ENCODE peak calls at places on chromosomes 3 and 15, in five cellular contexts. P, D, H, L and I are unnamed samples.

GRCh38 chr3:185561374-185561943 is 9.1 kb upstream of the LIPH start:
- ATAC-seq in D (no peak), H (no peak), L (no peak), P (peak), I (peak)

GRCh38 chr3:173841334-173841733 is 443.8 kb downstream of the NLGN1 start:
- ATAC-seq in H (no peak), D (no peak), P (no peak), L (no peak), I (no peak)

GRCh38 chr15:51267047-51267713 is 71.2 kb downstream of the CYP19A1 start:
- ATAC-seq in D (peak), H (peak), L (no peak), P (no peak), I (no peak)

GRCh38 chr3:169453256-169454059 is 210.1 kb downstream of the MECOM start:
- ATAC-seq in H (no peak), D (no peak), P (no peak), L (no peak), I (no peak)

GRCh38 chr3:52062499-52062898 is 6.1 kb upstream of the DUSP7 start:
- ATAC-seq in H (no peak), P (no peak), L (peak), D (peak), I (peak)

GRCh38 chr15:81524496-81524895 is 150.5 kb upstream of the TMC3 start:
- ATAC-seq in D (no peak), L (no peak), P (no peak), H (no peak), I (no peak)

GRCh38 chr3:59978979-59979378 is 929.2 kb upstream of the CFAP20DC start:
- ATAC-seq in P (no peak), H (no peak), L (peak), D (no peak), I (no peak)

GRCh38 chr15:88932271-88932874 is 19.2 kb upstream of the MFGE8 start:
- ATAC-seq in P (no peak), H (peak), L (no peak), D (no peak), I (peak)

GRCh38 chr3:18423401-18424212 is 1.5 kb downstream of the SATB1 start:
- ATAC-seq in D (no peak), P (no peak), L (peak), H (no peak), I (no peak)

GRCh38 chr3:73547427-73548036 is 77.2 kb downstream of the PDZRN3 start:
- ATAC-seq in P (no peak), D (no peak), L (no peak), H (no peak), I (no peak)

GRCh38 chr15:71791975-71792374 is 18.4 kb upstream of the NR2E3 start:
- ATAC-seq in H (no peak), P (no peak), D (no peak), L (no peak), I (no peak)

GRCh38 chr3:76352069-76352847 is 566.9 kb upstream of the ZNF717 start:
- ATAC-seq in L (no peak), D (no peak), P (no peak), H (no peak), I (no peak)

GRCh38 chr15:67917037-67917436 is 77.2 kb upstream of the RNU6-1 start:
- ATAC-seq in H (no peak), L (no peak), P (no peak), D (no peak), I (peak)

GRCh38 chr15:40477703-40478269 is 7.0 kb downstream of the CHST14 start:
- ATAC-seq in P (no peak), H (no peak), D (no peak), L (no peak), I (no peak)

DNA sequence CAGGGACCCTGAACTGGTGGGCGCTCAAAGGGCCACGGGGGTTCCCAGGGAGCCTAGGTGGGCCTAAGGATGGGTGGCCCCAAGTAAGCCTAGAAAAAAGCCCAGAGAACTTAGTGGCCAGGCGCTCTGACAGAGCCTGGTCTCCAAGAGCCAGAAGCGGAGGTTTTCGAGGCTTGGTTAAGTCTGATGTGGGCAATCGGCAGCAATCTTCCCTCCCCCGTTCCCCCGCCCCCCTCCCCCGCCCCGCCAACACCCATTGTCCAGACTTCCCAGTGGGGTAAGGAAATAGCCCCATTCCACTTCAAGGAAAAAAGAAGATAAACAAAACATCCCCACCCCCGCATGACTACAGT is 6.7 kb downstream of the EOMES start:
- ATAC-seq in D (no peak), H (peak), L (peak), P (no peak), I (no peak)
- H3K4me3 ChIP-seq in D (peak), H (no peak), L (no peak), P (no peak), I (no peak)

DNA sequence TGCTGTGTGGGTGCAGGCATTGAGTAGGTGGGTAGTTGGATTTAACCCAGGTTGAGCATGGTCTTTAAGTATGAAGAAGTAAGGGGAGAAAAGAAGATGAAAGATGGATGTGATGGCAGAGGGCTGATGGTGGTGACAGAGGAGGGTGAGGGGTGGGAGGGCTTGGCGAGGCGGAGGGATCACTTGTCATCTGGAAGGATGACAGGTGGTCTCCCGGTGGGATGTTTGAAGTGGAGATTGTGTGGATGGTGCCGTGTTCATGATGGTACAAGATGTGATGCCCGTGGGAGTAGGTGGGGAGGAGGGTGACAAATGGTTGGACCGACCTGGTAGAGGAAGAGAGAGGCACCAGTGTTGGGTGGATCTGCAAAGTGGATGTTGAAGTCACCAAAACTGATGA is 208.8 kb downstream of the RPLP1 start:
- ATAC-seq in H (no peak), L (no peak), P (no peak), D (no peak), I (no peak)
- TF ChIP-seq EP300 in H (no peak), L (no peak), P (no peak), D (no peak), I (no peak)

GRCh38 chr3:49493901-49494300 is 23.8 kb downstream of the DAG1 start:
- ATAC-seq in H (no peak), D (no peak), L (no peak), P (no peak), I (peak)
- H3K27ac ChIP-seq in H (no peak), D (no peak), L (no peak), P (no peak), I (no peak)

DNA sequence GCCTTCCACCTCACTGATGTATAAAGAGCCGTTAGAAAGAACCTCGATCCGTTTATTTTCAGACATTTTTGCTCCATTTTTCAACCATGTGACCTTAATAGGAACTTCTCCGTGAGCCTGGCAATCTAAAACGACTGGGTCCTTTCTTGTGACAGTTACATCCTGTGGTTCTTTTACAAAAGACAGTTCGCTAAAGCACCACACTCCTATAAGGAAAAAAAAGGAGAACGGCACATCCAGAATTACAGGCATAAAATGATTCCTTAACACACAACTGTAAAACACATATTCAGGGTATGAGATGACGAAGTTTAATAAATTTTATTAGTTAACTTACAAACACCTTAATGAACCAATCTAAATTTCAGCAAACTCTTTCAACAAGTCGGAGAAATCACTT is 2.5 kb downstream of the PRTG start:
- ATAC-seq in D (no peak), L (no peak), H (no peak), P (no peak), I (no peak)
- H3K4me3 ChIP-seq in D (no peak), L (no peak), H (no peak), P (no peak), I (no peak)

GRCh38 chr3:48451270-48451669 is 4.7 kb downstream of the ATRIP start:
- ATAC-seq in D (no peak), P (no peak), L (no peak), H (peak), I (no peak)

GRCh38 chr3:48446043-48446424 is 503 bp upstream of the ATRIP start:
- ATAC-seq in P (no peak), L (no peak), H (peak), D (peak), I (no peak)

GRCh38 chr3:48445277-48445882 is 1.2 kb upstream of the ATRIP start:
- ATAC-seq in H (no peak), P (no peak), D (no peak), L (no peak), I (no peak)

GRCh38 chr3:48441940-48442339 is 1.9 kb downstream of the TMA7 start:
- ATAC-seq in L (no peak), D (no peak), P (no peak), H (no peak), I (no peak)

DNA sequence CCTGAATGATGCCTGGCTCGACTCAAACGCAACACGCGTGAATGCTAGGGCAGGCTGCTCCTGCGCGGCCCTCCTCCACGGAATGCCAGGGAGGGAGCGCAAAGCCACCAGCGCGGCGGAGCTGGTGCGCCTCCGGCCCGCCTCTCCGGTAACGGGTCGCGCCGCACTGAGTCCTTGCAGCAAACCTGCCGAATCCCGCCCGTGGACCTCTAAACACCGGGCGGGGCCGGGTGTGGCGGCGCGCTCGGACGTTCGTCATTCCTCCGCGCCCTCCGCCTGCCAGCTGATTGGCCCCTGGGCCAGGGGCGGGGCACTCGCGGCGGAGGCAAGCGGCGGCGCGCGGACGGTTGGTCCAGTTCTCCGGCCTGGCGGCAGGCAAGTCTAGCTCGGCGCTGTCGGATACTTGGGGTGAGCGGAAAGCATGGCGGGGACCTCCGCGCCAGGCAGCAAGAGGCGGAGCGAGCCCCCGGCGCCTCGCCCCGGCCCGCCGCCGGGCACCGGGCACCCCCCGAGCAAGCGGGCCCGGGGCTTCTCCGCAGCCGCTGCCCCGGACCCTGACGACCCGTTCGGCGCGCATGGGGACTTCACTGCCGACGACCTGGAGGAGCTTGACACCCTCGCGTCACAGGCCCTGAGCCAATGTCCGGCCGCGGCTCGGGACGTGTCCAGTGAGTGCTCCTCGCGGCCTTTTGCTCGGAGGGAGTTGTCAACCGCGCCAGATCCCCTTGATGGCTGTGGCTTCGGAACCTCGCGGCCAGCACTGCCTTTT is at the start of gene ATRIP:
- ATAC-seq in D (peak), H (peak), L (peak), P (peak), I (peak)
- TF ChIP-seq EP300 in D (no peak), H (peak), L (no peak), P (no peak), I (no peak)

GRCh38 chr3:152390647-152391046 is 121.9 kb downstream of the MBNL1 start:
- ATAC-seq in H (no peak), D (no peak), P (no peak), L (peak), I (no peak)

GRCh38 chr3:152389316-152389934 is 120.7 kb downstream of the MBNL1 start:
- ATAC-seq in L (no peak), D (no peak), H (no peak), P (no peak), I (no peak)

GRCh38 chr3:152388631-152389030 is 119.9 kb downstream of the MBNL1 start:
- ATAC-seq in P (no peak), H (no peak), L (no peak), D (no peak), I (no peak)

GRCh38 chr3:152392474-152392873 is 123.7 kb downstream of the MBNL1 start:
- ATAC-seq in H (no peak), P (no peak), L (no peak), D (no peak), I (no peak)

GRCh38 chr3:152391671-152392070 is 122.9 kb downstream of the MBNL1 start:
- ATAC-seq in D (no peak), H (no peak), P (no peak), L (no peak), I (no peak)
- H3K27ac ChIP-seq in D (peak), H (no peak), P (no peak), L (no peak), I (peak)

DNA sequence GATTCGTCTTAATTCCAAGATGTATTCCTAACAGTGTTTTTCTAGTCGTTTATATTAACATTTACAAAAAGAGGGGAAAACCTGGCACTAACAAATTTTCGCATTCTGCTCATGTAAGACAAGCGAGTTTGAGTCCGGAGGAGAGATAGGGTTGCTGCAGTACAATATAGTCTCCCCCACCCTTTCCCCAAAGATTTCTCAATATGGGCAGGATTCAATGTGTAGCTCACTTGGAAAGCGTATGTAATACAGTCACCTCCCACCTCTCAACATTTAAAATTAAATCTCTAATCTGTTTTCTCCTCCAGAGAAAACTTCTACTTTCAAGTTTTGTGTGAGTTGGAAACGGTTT is 57.9 kb downstream of the CMSS1 start:
- ATAC-seq in L (no peak), D (peak), P (no peak), H (peak), I (peak)
- H3K4me3 ChIP-seq in L (peak), D (peak), P (peak), H (peak), I (peak)